ENCODE peak calls at places on chromosomes 4 and X, in nine cellular contexts. One of them, this sample, is unnamed.

GRCh38 chr4:30962949-30963348 is 242.8 kb downstream of the PCDH7 start:
- DNase-seq in ascending aorta: no peak
- DNase-seq in lower lobe of right lung: no peak
- DNase-seq in heart left ventricle: no peak
- DNase-seq in keratinocyte: no peak
- DNase-seq in neuronal stem cell: no peak
- DNase-seq in upper lobe of right lung: no peak
- DNase-seq in small intestine: peak
- DNase-seq in fibroblast of pulmonary artery: peak
- DNase-seq in this sample: no peak

GRCh38 chr4:74794341-74794801 is at the start of gene BTC:
- DNase-seq in ascending aorta: no peak
- DNase-seq in lower lobe of right lung: peak
- DNase-seq in heart left ventricle: no peak
- DNase-seq in keratinocyte: no peak
- DNase-seq in neuronal stem cell: peak
- DNase-seq in upper lobe of right lung: peak
- DNase-seq in small intestine: peak
- DNase-seq in fibroblast of pulmonary artery: peak
- DNase-seq in this sample: peak

GRCh38 chrX:129786210-129786651 is 6.5 kb downstream of the SASH3 start:
- DNase-seq in ascending aorta: no peak
- DNase-seq in lower lobe of right lung: no peak
- DNase-seq in heart left ventricle: no peak
- DNase-seq in keratinocyte: no peak
- DNase-seq in neuronal stem cell: no peak
- DNase-seq in upper lobe of right lung: no peak
- DNase-seq in small intestine: no peak
- DNase-seq in fibroblast of pulmonary artery: no peak
- DNase-seq in this sample: no peak

GRCh38 chr4:5992171-5993062 is 25.8 kb downstream of the C4orf50 start:
- DNase-seq in ascending aorta: no peak
- DNase-seq in lower lobe of right lung: no peak
- DNase-seq in heart left ventricle: no peak
- DNase-seq in keratinocyte: no peak
- DNase-seq in neuronal stem cell: no peak
- DNase-seq in upper lobe of right lung: peak
- DNase-seq in small intestine: no peak
- DNase-seq in fibroblast of pulmonary artery: no peak
- DNase-seq in this sample: peak

GRCh38 chrX:109475174-109475891 is 6.6 kb downstream of the GUCY2F start:
- DNase-seq in ascending aorta: no peak
- DNase-seq in lower lobe of right lung: no peak
- DNase-seq in heart left ventricle: no peak
- DNase-seq in keratinocyte: no peak
- DNase-seq in neuronal stem cell: peak
- DNase-seq in upper lobe of right lung: peak
- DNase-seq in small intestine: peak
- DNase-seq in fibroblast of pulmonary artery: peak
- DNase-seq in this sample: no peak

GRCh38 chrX:153600921-153601320 is 2.0 kb upstream of the CCNQ start:
- DNase-seq in ascending aorta: no peak
- DNase-seq in lower lobe of right lung: no peak
- DNase-seq in heart left ventricle: peak
- DNase-seq in keratinocyte: no peak
- DNase-seq in neuronal stem cell: no peak
- DNase-seq in upper lobe of right lung: no peak
- DNase-seq in small intestine: no peak
- DNase-seq in fibroblast of pulmonary artery: no peak
- DNase-seq in this sample: no peak

GRCh38 chrX:24014388-24015018 is 12.5 kb downstream of the KLHL15 start:
- DNase-seq in ascending aorta: no peak
- DNase-seq in lower lobe of right lung: no peak
- DNase-seq in heart left ventricle: no peak
- DNase-seq in keratinocyte: no peak
- DNase-seq in neuronal stem cell: no peak
- DNase-seq in upper lobe of right lung: no peak
- DNase-seq in small intestine: no peak
- DNase-seq in fibroblast of pulmonary artery: no peak
- DNase-seq in this sample: no peak

GRCh38 chr4:4838602-4839470 is 20.6 kb upstream of the MSX1 start:
- DNase-seq in ascending aorta: no peak
- DNase-seq in lower lobe of right lung: no peak
- DNase-seq in heart left ventricle: no peak
- DNase-seq in keratinocyte: no peak
- DNase-seq in neuronal stem cell: no peak
- DNase-seq in upper lobe of right lung: peak
- DNase-seq in small intestine: peak
- DNase-seq in fibroblast of pulmonary artery: no peak
- DNase-seq in this sample: no peak

GRCh38 chr4:188452097-188452496 is 312.9 kb downstream of the TRIML1 start:
- DNase-seq in ascending aorta: no peak
- DNase-seq in lower lobe of right lung: no peak
- DNase-seq in heart left ventricle: no peak
- DNase-seq in keratinocyte: no peak
- DNase-seq in neuronal stem cell: no peak
- DNase-seq in upper lobe of right lung: no peak
- DNase-seq in small intestine: no peak
- DNase-seq in fibroblast of pulmonary artery: no peak
- DNase-seq in this sample: no peak

GRCh38 chr4:188454573-188454972 is 315.3 kb downstream of the TRIML1 start:
- DNase-seq in ascending aorta: no peak
- DNase-seq in lower lobe of right lung: no peak
- DNase-seq in heart left ventricle: no peak
- DNase-seq in keratinocyte: no peak
- DNase-seq in neuronal stem cell: no peak
- DNase-seq in upper lobe of right lung: no peak
- DNase-seq in small intestine: no peak
- DNase-seq in fibroblast of pulmonary artery: no peak
- DNase-seq in this sample: no peak

GRCh38 chr4:188455353-188455752 is 316.1 kb downstream of the TRIML1 start:
- DNase-seq in ascending aorta: no peak
- DNase-seq in lower lobe of right lung: no peak
- DNase-seq in heart left ventricle: no peak
- DNase-seq in keratinocyte: no peak
- DNase-seq in neuronal stem cell: no peak
- DNase-seq in upper lobe of right lung: no peak
- DNase-seq in small intestine: no peak
- DNase-seq in fibroblast of pulmonary artery: no peak
- DNase-seq in this sample: no peak
- H3K4me3 ChIP-seq in ascending aorta: no peak
- H3K4me3 ChIP-seq in lower lobe of right lung: no peak
- H3K4me3 ChIP-seq in heart left ventricle: no peak
- H3K4me3 ChIP-seq in keratinocyte: no peak
- H3K4me3 ChIP-seq in neuronal stem cell: no peak
- H3K4me3 ChIP-seq in upper lobe of right lung: no peak
- H3K4me3 ChIP-seq in small intestine: no peak
- H3K4me3 ChIP-seq in fibroblast of pulmonary artery: no peak
- H3K4me3 ChIP-seq in this sample: no peak

GRCh38 chr4:109798866-109799265 is 2.9 kb downstream of the CFI start:
- DNase-seq in ascending aorta: no peak
- DNase-seq in lower lobe of right lung: no peak
- DNase-seq in heart left ventricle: no peak
- DNase-seq in keratinocyte: no peak
- DNase-seq in neuronal stem cell: no peak
- DNase-seq in upper lobe of right lung: no peak
- DNase-seq in small intestine: no peak
- DNase-seq in fibroblast of pulmonary artery: no peak
- DNase-seq in this sample: no peak

GRCh38 chr4:109801099-109801789 is 555 bp downstream of the CFI start:
- DNase-seq in ascending aorta: no peak
- DNase-seq in lower lobe of right lung: no peak
- DNase-seq in heart left ventricle: no peak
- DNase-seq in keratinocyte: no peak
- DNase-seq in neuronal stem cell: no peak
- DNase-seq in upper lobe of right lung: no peak
- DNase-seq in small intestine: no peak
- DNase-seq in fibroblast of pulmonary artery: no peak
- DNase-seq in this sample: no peak

GRCh38 chr4:109803924-109804571 is 2.2 kb upstream of the CFI start:
- DNase-seq in ascending aorta: no peak
- DNase-seq in lower lobe of right lung: no peak
- DNase-seq in heart left ventricle: no peak
- DNase-seq in keratinocyte: no peak
- DNase-seq in neuronal stem cell: peak
- DNase-seq in upper lobe of right lung: no peak
- DNase-seq in small intestine: peak
- DNase-seq in fibroblast of pulmonary artery: peak
- DNase-seq in this sample: no peak

GRCh38 chr4:109801895-109802319 is at the start of gene CFI:
- DNase-seq in ascending aorta: no peak
- DNase-seq in lower lobe of right lung: no peak
- DNase-seq in heart left ventricle: no peak
- DNase-seq in keratinocyte: no peak
- DNase-seq in neuronal stem cell: no peak
- DNase-seq in upper lobe of right lung: no peak
- DNase-seq in small intestine: peak
- DNase-seq in fibroblast of pulmonary artery: peak
- DNase-seq in this sample: no peak
- H3K4me3 ChIP-seq in ascending aorta: no peak
- H3K4me3 ChIP-seq in lower lobe of right lung: peak
- H3K4me3 ChIP-seq in heart left ventricle: peak
- H3K4me3 ChIP-seq in keratinocyte: no peak
- H3K4me3 ChIP-seq in neuronal stem cell: no peak
- H3K4me3 ChIP-seq in upper lobe of right lung: peak
- H3K4me3 ChIP-seq in small intestine: no peak
- H3K4me3 ChIP-seq in fibroblast of pulmonary artery: peak
- H3K4me3 ChIP-seq in this sample: no peak

DNA sequence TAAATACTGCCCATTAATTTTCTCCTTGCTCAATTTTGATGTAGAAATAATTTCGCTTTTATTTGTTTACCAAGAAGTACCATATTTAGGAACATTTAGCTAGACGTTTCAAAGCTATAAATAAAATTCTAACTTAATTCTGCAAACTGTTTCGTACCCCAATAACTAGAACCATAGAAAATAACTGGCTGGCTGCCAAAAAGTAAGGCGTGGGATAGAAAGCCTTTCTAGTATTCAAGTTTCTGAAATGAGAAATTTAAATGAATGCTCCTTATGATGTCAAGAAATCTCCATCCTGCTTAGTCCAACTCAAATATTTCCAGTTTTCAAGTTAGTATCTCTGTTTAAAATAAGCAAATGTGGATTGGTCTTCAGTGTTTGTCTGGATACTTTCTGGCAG is 167.4 kb downstream of the FBXO8 start:
- DNase-seq in ascending aorta: no peak
- DNase-seq in lower lobe of right lung: no peak
- DNase-seq in heart left ventricle: no peak
- DNase-seq in keratinocyte: no peak
- DNase-seq in neuronal stem cell: no peak
- DNase-seq in upper lobe of right lung: no peak
- DNase-seq in small intestine: no peak
- DNase-seq in fibroblast of pulmonary artery: no peak
- DNase-seq in this sample: no peak
- H3K4me3 ChIP-seq in ascending aorta: no peak
- H3K4me3 ChIP-seq in lower lobe of right lung: no peak
- H3K4me3 ChIP-seq in heart left ventricle: no peak
- H3K4me3 ChIP-seq in keratinocyte: no peak
- H3K4me3 ChIP-seq in neuronal stem cell: no peak
- H3K4me3 ChIP-seq in upper lobe of right lung: no peak
- H3K4me3 ChIP-seq in small intestine: no peak
- H3K4me3 ChIP-seq in fibroblast of pulmonary artery: no peak
- H3K4me3 ChIP-seq in this sample: no peak

GRCh38 chrX:12970691-12971202 is 4.2 kb upstream of the TMSB4X start:
- DNase-seq in ascending aorta: no peak
- DNase-seq in lower lobe of right lung: no peak
- DNase-seq in heart left ventricle: no peak
- DNase-seq in keratinocyte: no peak
- DNase-seq in neuronal stem cell: no peak
- DNase-seq in upper lobe of right lung: no peak
- DNase-seq in small intestine: peak
- DNase-seq in fibroblast of pulmonary artery: peak
- DNase-seq in this sample: no peak

GRCh38 chrX:12972239-12972638 is 2.7 kb upstream of the TMSB4X start:
- DNase-seq in ascending aorta: no peak
- DNase-seq in lower lobe of right lung: no peak
- DNase-seq in heart left ventricle: no peak
- DNase-seq in keratinocyte: no peak
- DNase-seq in neuronal stem cell: no peak
- DNase-seq in upper lobe of right lung: no peak
- DNase-seq in small intestine: no peak
- DNase-seq in fibroblast of pulmonary artery: no peak
- DNase-seq in this sample: no peak

GRCh38 chrX:12972867-12973560 is 1.9 kb upstream of the TMSB4X start:
- DNase-seq in ascending aorta: no peak
- DNase-seq in lower lobe of right lung: no peak
- DNase-seq in heart left ventricle: no peak
- DNase-seq in keratinocyte: no peak
- DNase-seq in neuronal stem cell: no peak
- DNase-seq in upper lobe of right lung: no peak
- DNase-seq in small intestine: no peak
- DNase-seq in fibroblast of pulmonary artery: no peak
- DNase-seq in this sample: no peak

GRCh38 chrX:12973561-12974216 is 1.2 kb upstream of the TMSB4X start:
- DNase-seq in ascending aorta: no peak
- DNase-seq in lower lobe of right lung: peak
- DNase-seq in heart left ventricle: no peak
- DNase-seq in keratinocyte: no peak
- DNase-seq in neuronal stem cell: no peak
- DNase-seq in upper lobe of right lung: peak
- DNase-seq in small intestine: no peak
- DNase-seq in fibroblast of pulmonary artery: no peak
- DNase-seq in this sample: no peak

DNA sequence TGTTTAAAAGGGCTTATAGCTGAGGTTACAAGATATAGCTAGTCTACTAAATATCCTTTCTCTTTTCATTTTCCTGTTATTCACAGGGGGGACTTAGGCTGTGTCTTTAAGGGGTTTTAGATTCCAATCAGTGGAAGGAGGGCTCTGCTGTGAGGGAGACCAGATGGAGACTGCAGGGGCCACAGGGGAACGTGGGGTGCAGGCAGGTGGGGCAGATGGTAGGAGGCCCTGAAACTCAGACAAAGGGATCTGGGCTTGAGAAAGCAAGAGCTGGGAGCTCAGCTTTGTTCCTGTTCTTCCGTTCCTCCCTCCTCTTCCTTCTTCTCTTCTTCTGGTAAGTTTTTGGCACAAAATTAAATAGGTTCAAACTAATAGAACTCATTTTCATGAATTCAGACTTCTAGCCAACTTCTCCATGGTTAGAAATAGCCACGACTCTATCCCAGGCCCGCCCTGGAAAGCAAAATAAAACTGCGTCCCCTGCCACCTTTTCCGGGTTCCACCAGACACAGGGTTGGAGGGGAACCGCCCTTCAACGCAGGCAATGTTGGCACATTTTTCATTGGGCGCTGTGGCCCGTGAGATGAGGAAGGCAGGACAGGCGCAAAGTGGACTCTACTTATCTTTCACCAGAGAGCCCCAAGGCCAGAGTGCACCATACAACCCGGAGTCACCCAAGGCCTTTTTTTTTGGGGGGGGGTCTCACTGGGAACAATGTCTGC is 3.5 kb upstream of the TMSB4X start:
- DNase-seq in ascending aorta: no peak
- DNase-seq in lower lobe of right lung: peak
- DNase-seq in heart left ventricle: peak
- DNase-seq in keratinocyte: no peak
- DNase-seq in neuronal stem cell: no peak
- DNase-seq in upper lobe of right lung: peak
- DNase-seq in small intestine: no peak
- DNase-seq in fibroblast of pulmonary artery: no peak
- DNase-seq in this sample: no peak
- H3K4me3 ChIP-seq in ascending aorta: peak
- H3K4me3 ChIP-seq in lower lobe of right lung: peak
- H3K4me3 ChIP-seq in heart left ventricle: no peak
- H3K4me3 ChIP-seq in keratinocyte: no peak
- H3K4me3 ChIP-seq in neuronal stem cell: no peak
- H3K4me3 ChIP-seq in upper lobe of right lung: peak
- H3K4me3 ChIP-seq in small intestine: no peak
- H3K4me3 ChIP-seq in fibroblast of pulmonary artery: no peak
- H3K4me3 ChIP-seq in this sample: no peak

This sample was measured in RWPE2.